ENCODE peak calls at places on chromosomes 13 and 19, in ten cellular contexts. N is breast epithelium, T is foreskin keratinocyte, C is HCT116, B is caudate nucleus, P is ascending aorta, H is heart right ventricle, K is tibial artery, Q is right cardiac atrium, G is brain microvascular endothelial cell. R is an unnamed sample.

GRCh38 chr19:28785961-28786360 is 427.0 kb downstream of the UQCRFS1 start:
- DNase-seq in N (no peak), T (no peak), C (no peak), B (no peak), P (no peak), H (no peak), K (no peak), Q (no peak), G (no peak), R (no peak)

GRCh38 chr13:28429685-28430290 is 65.1 kb downstream of the FLT1 start:
- DNase-seq in N (no peak), T (no peak), C (no peak), B (no peak), P (no peak), H (no peak), K (no peak), Q (no peak), G (no peak), R (no peak)

GRCh38 chr19:13652810-13653590 is 111.3 kb upstream of the MRI1 start:
- DNase-seq in N (no peak), T (no peak), C (no peak), B (no peak), P (no peak), H (no peak), K (no peak), Q (no peak), G (no peak), R (no peak)

GRCh38 chr19:45901432-45901903 is 945 bp downstream of the MYPOP start:
- DNase-seq in N (no peak), T (no peak), C (no peak), B (no peak), P (no peak), H (no peak), K (peak), Q (peak), G (no peak), R (peak)

GRCh38 chr19:55384576-55385235 is 614 bp upstream of the TMEM238 start:
- DNase-seq in N (no peak), T (peak), C (no peak), B (no peak), P (no peak), H (no peak), K (no peak), Q (peak), G (no peak), R (no peak)

GRCh38 chr19:45123440-45123850 is 30.5 kb downstream of the PPP1R37 start:
- DNase-seq in N (peak), T (peak), C (no peak), B (no peak), P (no peak), H (no peak), K (no peak), Q (no peak), G (no peak), R (no peak)

GRCh38 chr19:58218899-58219298 is 9.8 kb upstream of the ZNF544 start:
- DNase-seq in N (no peak), T (no peak), C (peak), B (no peak), P (no peak), H (no peak), K (no peak), Q (no peak), G (no peak), R (no peak)

GRCh38 chr19:46218160-46218559 is 11.4 kb upstream of the IGFL1 start:
- DNase-seq in N (no peak), T (no peak), C (peak), B (no peak), P (no peak), H (no peak), K (no peak), Q (no peak), G (no peak), R (no peak)

GRCh38 chr19:6023085-6023682 is 45.2 kb upstream of the RANBP3 start:
- DNase-seq in N (no peak), T (peak), C (no peak), B (no peak), P (no peak), H (no peak), K (no peak), Q (no peak), G (peak), R (peak)

GRCh38 chr19:29624489-29625210 is 18.6 kb downstream of the POP4 start:
- DNase-seq in N (no peak), T (no peak), C (no peak), B (no peak), P (no peak), H (no peak), K (no peak), Q (no peak), G (no peak), R (no peak)

GRCh38 chr13:74129500-74130144 is 4.6 kb downstream of the KLF12 start:
- DNase-seq in N (no peak), T (no peak), C (no peak), B (no peak), P (no peak), H (peak), K (no peak), Q (no peak), G (no peak), R (no peak)

GRCh38 chr19:51084505-51084904 is 1.8 kb upstream of the KLK14 start:
- DNase-seq in N (no peak), T (no peak), C (no peak), B (no peak), P (no peak), H (no peak), K (no peak), Q (no peak), G (no peak), R (no peak)

GRCh38 chr19:13766095-13766481 is 1.8 kb downstream of the MRI1 start:
- DNase-seq in N (no peak), T (no peak), C (no peak), B (no peak), P (no peak), H (no peak), K (no peak), Q (no peak), G (no peak), R (no peak)

GRCh38 chr13:30422056-30422914 is at the start of gene UBE2L5:
- DNase-seq in N (peak), T (peak), C (peak), B (peak), P (peak), H (peak), K (peak), Q (peak), G (peak), R (peak)

GRCh38 chr19:8459095-8459494 is 14.3 kb downstream of the HNRNPM start:
- DNase-seq in N (no peak), T (no peak), C (no peak), B (no peak), P (no peak), H (no peak), K (no peak), Q (no peak), G (no peak), R (no peak)

GRCh38 chr19:10748924-10749434 is 31.1 kb downstream of the DNM2 start:
- DNase-seq in N (no peak), T (peak), C (peak), B (peak), P (no peak), H (no peak), K (no peak), Q (peak), G (peak), R (peak)

GRCh38 chr19:35352448-35353304 is 5.0 kb downstream of the FFAR1 start:
- DNase-seq in N (peak), T (peak), C (peak), B (peak), P (no peak), H (peak), K (peak), Q (peak), G (peak), R (peak)

GRCh38 chr13:102191951-102192461 is 209.8 kb downstream of the FGF14 start:
- DNase-seq in N (no peak), T (peak), C (no peak), B (no peak), P (no peak), H (no peak), K (peak), Q (no peak), G (peak), R (no peak)

GRCh38 chr19:46616631-46617322 is 8.1 kb downstream of the PTGIR start:
- DNase-seq in N (no peak), T (peak), C (peak), B (no peak), P (no peak), H (no peak), K (no peak), Q (peak), G (no peak), R (no peak)

GRCh38 chr13:24605923-24606372 is 74.3 kb upstream of the ATP12A start:
- DNase-seq in N (no peak), T (peak), C (peak), B (no peak), P (no peak), H (no peak), K (no peak), Q (no peak), G (peak), R (no peak)

GRCh38 chr13:80679423-80679822 is 338.5 kb upstream of the SPRY2 start:
- DNase-seq in N (no peak), T (no peak), C (no peak), B (no peak), P (no peak), H (no peak), K (no peak), Q (no peak), G (no peak), R (no peak)
- H3K27ac ChIP-seq in N (no peak), T (no peak), C (no peak), B (no peak), P (no peak), H (no peak), K (no peak), Q (no peak), G (no peak), R (no peak)

GRCh38 chr19:22617614-22618325 is 16.4 kb upstream of the ZNF492 start:
- DNase-seq in N (no peak), T (no peak), C (no peak), B (peak), P (no peak), H (peak), K (peak), Q (peak), G (no peak), R (no peak)
- H3K27ac ChIP-seq in N (no peak), T (no peak), C (no peak), B (no peak), P (peak), H (peak), K (no peak), Q (peak), G (no peak), R (no peak)

DNA sequence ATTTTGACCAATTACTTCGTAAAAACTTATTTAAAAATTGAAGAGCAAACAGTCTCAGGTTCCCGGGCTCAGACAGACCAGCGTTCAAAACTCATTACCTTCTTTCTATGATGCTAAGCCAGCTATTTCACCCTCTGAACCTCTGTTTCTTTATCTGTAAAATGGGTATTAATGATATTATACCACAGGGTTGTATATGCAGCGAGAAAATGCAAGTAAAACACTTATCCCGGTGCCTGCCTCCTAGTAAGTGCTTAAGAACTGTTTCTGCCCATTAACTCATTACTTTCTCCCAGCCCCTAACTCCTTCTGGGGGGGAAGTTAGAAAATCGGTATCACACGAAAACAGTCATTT is 410 bp upstream of the PAK4 start:
- DNase-seq in N (no peak), T (no peak), C (no peak), B (no peak), P (no peak), H (no peak), K (no peak), Q (no peak), G (no peak), R (no peak)
- H3K27ac ChIP-seq in N (peak), T (no peak), C (peak), B (peak), P (no peak), H (peak), K (peak), Q (no peak), G (no peak), R (peak)

GRCh38 chr19:34228347-34228746 is 26.0 kb upstream of the GARRE1 start:
- DNase-seq in N (no peak), T (peak), C (no peak), B (no peak), P (no peak), H (no peak), K (no peak), Q (no peak), G (no peak), R (no peak)

GRCh38 chr19:34225659-34226015 is 28.7 kb upstream of the GARRE1 start:
- DNase-seq in N (no peak), T (no peak), C (no peak), B (no peak), P (no peak), H (no peak), K (no peak), Q (no peak), G (no peak), R (no peak)

GRCh38 chr19:34224996-34225658 is 29.2 kb upstream of the GARRE1 start:
- DNase-seq in N (no peak), T (no peak), C (no peak), B (no peak), P (no peak), H (no peak), K (no peak), Q (no peak), G (peak), R (no peak)

GRCh38 chr19:34228762-34229161 is 25.6 kb upstream of the GARRE1 start:
- DNase-seq in N (no peak), T (no peak), C (no peak), B (no peak), P (no peak), H (no peak), K (no peak), Q (no peak), G (no peak), R (no peak)

DNA sequence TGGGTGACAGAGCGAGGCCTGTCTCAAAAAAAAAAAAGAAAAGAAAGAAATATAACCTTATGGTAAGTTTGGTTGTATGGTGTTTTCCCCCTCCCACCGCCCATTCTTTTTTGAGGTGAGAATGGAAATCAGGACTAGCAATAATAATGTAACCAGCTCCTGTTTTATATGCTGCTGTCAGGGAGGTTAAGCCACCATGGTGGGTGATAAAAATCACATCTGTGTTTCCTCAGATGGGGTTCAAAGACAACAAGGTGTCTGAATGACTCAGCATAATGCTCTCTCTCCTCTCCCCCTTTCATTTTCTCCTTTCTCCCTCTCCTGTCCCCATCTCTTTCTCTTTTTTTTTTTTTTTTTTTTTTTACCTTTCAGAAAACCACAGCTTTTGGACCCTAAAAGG is 28.3 kb upstream of the GARRE1 start:
- DNase-seq in N (no peak), T (no peak), C (no peak), B (no peak), P (no peak), H (no peak), K (no peak), Q (no peak), G (no peak), R (no peak)
- H3K27ac ChIP-seq in N (no peak), T (no peak), C (no peak), B (no peak), P (peak), H (no peak), K (no peak), Q (no peak), G (no peak), R (no peak)

GRCh38 chr13:31890946-31891345 is 140.6 kb upstream of the FRY start:
- DNase-seq in N (no peak), T (peak), C (no peak), B (no peak), P (no peak), H (peak), K (no peak), Q (no peak), G (no peak), R (no peak)
- H3K27ac ChIP-seq in N (no peak), T (no peak), C (no peak), B (peak), P (no peak), H (peak), K (peak), Q (peak), G (no peak), R (no peak)

DNA sequence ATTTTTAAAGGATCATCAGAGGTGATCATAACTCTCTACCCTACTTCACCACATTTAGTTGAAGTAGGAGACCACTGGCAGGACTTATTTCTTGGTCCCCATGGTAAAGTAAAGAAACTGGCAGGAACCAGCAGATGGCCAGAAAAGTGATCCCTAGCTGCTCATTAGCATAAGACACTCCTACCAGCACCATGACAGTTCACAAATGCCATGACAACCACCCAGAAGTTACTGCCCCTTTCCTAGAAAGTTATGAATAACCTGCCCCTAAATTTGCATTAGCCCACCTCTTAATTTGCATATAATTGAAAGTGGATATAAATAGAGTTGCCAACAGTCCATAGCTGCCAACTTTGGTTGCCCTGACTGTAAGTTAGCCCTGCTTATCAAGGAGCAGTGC is 18.4 kb upstream of the RUBCNL start:
- DNase-seq in N (no peak), T (no peak), C (no peak), B (no peak), P (no peak), H (no peak), K (no peak), Q (no peak), G (no peak), R (no peak)
- H3K27ac ChIP-seq in N (no peak), T (no peak), C (no peak), B (no peak), P (no peak), H (no peak), K (no peak), Q (no peak), G (no peak), R (no peak)

DNA sequence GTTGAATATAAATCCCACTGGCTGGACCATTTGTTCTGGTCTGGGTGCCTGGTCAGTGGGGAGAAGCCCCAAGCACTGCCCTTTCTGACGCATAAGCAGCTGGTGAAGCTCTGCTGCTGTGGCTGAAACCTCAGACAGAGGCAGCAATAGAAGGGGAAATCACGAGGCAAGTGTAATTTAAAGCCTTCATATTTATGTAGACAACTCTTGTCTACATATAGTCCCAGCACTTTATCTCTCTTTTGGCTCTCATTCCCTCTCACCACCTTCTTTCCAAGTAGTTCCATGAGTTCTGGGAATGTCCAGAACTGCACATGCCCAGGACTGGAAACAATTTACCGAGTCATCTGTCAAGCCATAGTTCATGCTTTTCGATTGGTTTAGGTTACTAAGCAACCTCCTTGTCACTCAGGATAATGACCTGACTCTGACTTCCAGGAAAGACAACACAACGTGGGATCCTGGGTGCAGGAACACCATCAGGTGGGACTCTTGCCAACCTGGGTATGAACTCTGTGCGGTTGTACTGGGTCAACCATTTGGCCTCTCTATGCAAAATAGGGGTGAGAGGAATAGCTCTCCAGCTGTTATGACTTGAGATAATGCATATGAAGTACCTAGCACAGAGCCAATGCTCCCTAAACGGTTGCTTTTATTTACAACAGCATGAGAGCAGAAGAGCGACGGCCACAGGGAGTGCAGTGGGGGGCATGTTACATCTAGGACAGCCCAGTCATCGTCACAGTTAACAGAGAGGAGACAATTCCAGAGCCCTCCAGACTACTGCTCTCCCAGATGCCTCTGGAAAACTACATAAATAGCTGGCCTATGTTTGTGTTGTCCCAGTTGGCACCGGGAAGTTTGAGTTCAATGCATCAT is 321.9 kb downstream of the FOXO1 start:
- DNase-seq in N (no peak), T (no peak), C (no peak), B (no peak), P (no peak), H (no peak), K (no peak), Q (no peak), G (no peak), R (no peak)
- H3K27ac ChIP-seq in N (no peak), T (no peak), C (no peak), B (no peak), P (no peak), H (no peak), K (no peak), Q (no peak), G (no peak), R (no peak)